ENCODE peak calls at places on chromosome 21, in nine cellular contexts. One of them, this sample, is unnamed.

GRCh38 chr21:30194701-30195299 is 21.1 kb downstream of the CLDN8 start:
- DNase-seq in GM12891: peak
- DNase-seq in stomach: no peak
- DNase-seq in Panc1: no peak
- DNase-seq in suprapubic skin: no peak
- DNase-seq in transverse colon: no peak
- DNase-seq in GM12892: no peak
- DNase-seq in GM12878: no peak
- DNase-seq in K562: peak
- DNase-seq in this sample: no peak

GRCh38 chr21:35100351-35100771 is 51.3 kb upstream of the RUNX1 start:
- DNase-seq in GM12892: no peak
- DNase-seq in GM12878: no peak
- DNase-seq in K562: peak
- DNase-seq in GM12891: no peak
- DNase-seq in Panc1: no peak
- DNase-seq in transverse colon: no peak
- DNase-seq in suprapubic skin: no peak
- DNase-seq in stomach: no peak
- DNase-seq in this sample: no peak

GRCh38 chr21:35147439-35147838 is 98.3 kb upstream of the RUNX1 start:
- DNase-seq in transverse colon: no peak
- DNase-seq in K562: no peak
- DNase-seq in GM12878: no peak
- DNase-seq in GM12892: no peak
- DNase-seq in suprapubic skin: no peak
- DNase-seq in GM12891: no peak
- DNase-seq in stomach: no peak
- DNase-seq in Panc1: no peak
- DNase-seq in this sample: no peak

GRCh38 chr21:41802185-41802584 is 35.3 kb upstream of the RIPK4 start:
- DNase-seq in K562: no peak
- DNase-seq in GM12892: no peak
- DNase-seq in GM12891: no peak
- DNase-seq in transverse colon: no peak
- DNase-seq in suprapubic skin: no peak
- DNase-seq in Panc1: no peak
- DNase-seq in stomach: no peak
- DNase-seq in GM12878: no peak
- DNase-seq in this sample: no peak

GRCh38 chr21:38591138-38591537 is 92.9 kb upstream of the ERG start:
- DNase-seq in GM12892: no peak
- DNase-seq in GM12878: no peak
- DNase-seq in K562: no peak
- DNase-seq in suprapubic skin: no peak
- DNase-seq in transverse colon: no peak
- DNase-seq in stomach: no peak
- DNase-seq in Panc1: no peak
- DNase-seq in GM12891: no peak
- DNase-seq in this sample: no peak

GRCh38 chr21:39696620-39697019 is 48.4 kb upstream of the IGSF5 start:
- DNase-seq in transverse colon: peak
- DNase-seq in Panc1: no peak
- DNase-seq in suprapubic skin: no peak
- DNase-seq in GM12878: no peak
- DNase-seq in K562: no peak
- DNase-seq in GM12891: no peak
- DNase-seq in GM12892: no peak
- DNase-seq in stomach: no peak
- DNase-seq in this sample: no peak

GRCh38 chr21:31873275-31873695 is 465 bp downstream of the HUNK start:
- DNase-seq in stomach: no peak
- DNase-seq in GM12878: no peak
- DNase-seq in GM12891: no peak
- DNase-seq in suprapubic skin: no peak
- DNase-seq in Panc1: no peak
- DNase-seq in GM12892: peak
- DNase-seq in K562: no peak
- DNase-seq in transverse colon: peak
- DNase-seq in this sample: no peak

GRCh38 chr21:23507501-23507900 is 2099.8 kb downstream of the MRPL39 start:
- DNase-seq in stomach: no peak
- DNase-seq in GM12891: no peak
- DNase-seq in K562: no peak
- DNase-seq in GM12892: no peak
- DNase-seq in GM12878: no peak
- DNase-seq in transverse colon: no peak
- DNase-seq in Panc1: no peak
- DNase-seq in suprapubic skin: no peak
- DNase-seq in this sample: no peak

GRCh38 chr21:27060190-27060589 is 93.3 kb upstream of the ADAMTS5 start:
- DNase-seq in GM12892: no peak
- DNase-seq in GM12878: no peak
- DNase-seq in stomach: no peak
- DNase-seq in GM12891: no peak
- DNase-seq in Panc1: no peak
- DNase-seq in K562: no peak
- DNase-seq in suprapubic skin: no peak
- DNase-seq in transverse colon: no peak
- DNase-seq in this sample: no peak

GRCh38 chr21:34890724-34891609 is 158.1 kb downstream of the RUNX1 start:
- DNase-seq in Panc1: no peak
- DNase-seq in GM12892: no peak
- DNase-seq in suprapubic skin: no peak
- DNase-seq in stomach: no peak
- DNase-seq in GM12891: no peak
- DNase-seq in GM12878: no peak
- DNase-seq in K562: no peak
- DNase-seq in transverse colon: peak
- DNase-seq in this sample: no peak

GRCh38 chr21:42906222-42906621 is 13.1 kb downstream of the NDUFV3 start:
- DNase-seq in GM12891: no peak
- DNase-seq in K562: no peak
- DNase-seq in transverse colon: no peak
- DNase-seq in Panc1: no peak
- DNase-seq in GM12878: no peak
- DNase-seq in suprapubic skin: no peak
- DNase-seq in GM12892: no peak
- DNase-seq in stomach: no peak
- DNase-seq in this sample: no peak

GRCh38 chr21:45386728-45387371 is 18.1 kb upstream of the COL18A1 start:
- DNase-seq in GM12891: no peak
- DNase-seq in GM12878: no peak
- DNase-seq in transverse colon: no peak
- DNase-seq in K562: no peak
- DNase-seq in GM12892: no peak
- DNase-seq in stomach: no peak
- DNase-seq in Panc1: no peak
- DNase-seq in suprapubic skin: no peak
- DNase-seq in this sample: no peak
- TF ChIP-seq POLR2AphosphoS5 in GM12891: no peak
- TF ChIP-seq POLR2AphosphoS5 in GM12878: no peak
- TF ChIP-seq POLR2AphosphoS5 in transverse colon: no peak
- TF ChIP-seq POLR2AphosphoS5 in K562: no peak
- TF ChIP-seq POLR2AphosphoS5 in GM12892: no peak
- TF ChIP-seq POLR2AphosphoS5 in stomach: no peak
- TF ChIP-seq POLR2AphosphoS5 in Panc1: no peak
- TF ChIP-seq POLR2AphosphoS5 in suprapubic skin: no peak
- TF ChIP-seq POLR2AphosphoS5 in this sample: no peak

GRCh38 chr21:14685568-14685967 is 139.5 kb upstream of the SAMSN1 start:
- DNase-seq in GM12891: no peak
- DNase-seq in K562: no peak
- DNase-seq in GM12892: no peak
- DNase-seq in suprapubic skin: no peak
- DNase-seq in stomach: no peak
- DNase-seq in transverse colon: no peak
- DNase-seq in GM12878: peak
- DNase-seq in Panc1: no peak
- DNase-seq in this sample: no peak
- TF ChIP-seq POLR2AphosphoS5 in GM12891: no peak
- TF ChIP-seq POLR2AphosphoS5 in K562: no peak
- TF ChIP-seq POLR2AphosphoS5 in GM12892: no peak
- TF ChIP-seq POLR2AphosphoS5 in suprapubic skin: no peak
- TF ChIP-seq POLR2AphosphoS5 in stomach: no peak
- TF ChIP-seq POLR2AphosphoS5 in transverse colon: no peak
- TF ChIP-seq POLR2AphosphoS5 in GM12878: no peak
- TF ChIP-seq POLR2AphosphoS5 in Panc1: no peak
- TF ChIP-seq POLR2AphosphoS5 in this sample: no peak

GRCh38 chr21:33844104-33844889 is 71.3 kb downstream of the ATP5PO start:
- DNase-seq in GM12878: no peak
- DNase-seq in GM12891: no peak
- DNase-seq in K562: no peak
- DNase-seq in suprapubic skin: peak
- DNase-seq in GM12892: no peak
- DNase-seq in stomach: no peak
- DNase-seq in transverse colon: no peak
- DNase-seq in Panc1: no peak
- DNase-seq in this sample: no peak
- TF ChIP-seq POLR2AphosphoS5 in GM12878: no peak
- TF ChIP-seq POLR2AphosphoS5 in GM12891: no peak
- TF ChIP-seq POLR2AphosphoS5 in K562: no peak
- TF ChIP-seq POLR2AphosphoS5 in suprapubic skin: no peak
- TF ChIP-seq POLR2AphosphoS5 in GM12892: no peak
- TF ChIP-seq POLR2AphosphoS5 in stomach: no peak
- TF ChIP-seq POLR2AphosphoS5 in transverse colon: no peak
- TF ChIP-seq POLR2AphosphoS5 in Panc1: no peak
- TF ChIP-seq POLR2AphosphoS5 in this sample: no peak

GRCh38 chr21:43985690-43986251 is 26.3 kb upstream of the TRAPPC10 start:
- DNase-seq in Panc1: no peak
- DNase-seq in GM12878: no peak
- DNase-seq in suprapubic skin: no peak
- DNase-seq in transverse colon: no peak
- DNase-seq in stomach: no peak
- DNase-seq in K562: peak
- DNase-seq in GM12892: no peak
- DNase-seq in GM12891: no peak
- DNase-seq in this sample: no peak
- TF ChIP-seq POLR2AphosphoS5 in Panc1: no peak
- TF ChIP-seq POLR2AphosphoS5 in GM12878: no peak
- TF ChIP-seq POLR2AphosphoS5 in suprapubic skin: no peak
- TF ChIP-seq POLR2AphosphoS5 in transverse colon: no peak
- TF ChIP-seq POLR2AphosphoS5 in stomach: no peak
- TF ChIP-seq POLR2AphosphoS5 in K562: no peak
- TF ChIP-seq POLR2AphosphoS5 in GM12892: no peak
- TF ChIP-seq POLR2AphosphoS5 in GM12891: no peak
- TF ChIP-seq POLR2AphosphoS5 in this sample: no peak

DNA sequence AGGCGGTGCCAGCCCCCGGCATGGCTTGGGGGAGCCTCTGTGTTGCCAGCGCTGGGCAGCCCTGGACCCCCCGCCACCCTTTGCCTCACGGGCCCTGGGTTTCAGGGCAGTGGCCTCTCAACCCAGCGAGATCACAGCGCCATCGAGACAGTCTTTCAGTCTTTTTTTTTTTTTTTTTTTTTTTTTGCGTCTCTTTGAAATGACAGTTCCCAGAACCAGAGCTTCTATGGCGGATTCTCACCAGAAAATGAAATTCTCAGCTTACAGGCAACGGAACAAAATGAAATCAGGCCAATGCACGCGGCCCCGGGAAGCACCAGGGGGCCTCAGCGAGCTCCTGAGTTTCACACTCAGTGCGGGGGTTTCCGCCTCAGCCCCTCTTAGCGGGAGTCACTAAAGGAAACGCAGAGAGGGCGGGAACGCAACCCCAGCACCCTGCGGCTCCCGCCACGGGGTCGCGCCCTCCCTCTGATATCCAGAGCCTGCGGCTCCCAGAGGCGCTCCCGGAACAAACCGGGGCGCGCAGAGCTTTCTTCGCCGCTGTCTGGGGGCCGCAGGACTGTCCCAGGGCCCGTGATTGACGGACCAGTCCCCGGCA is 8.0 kb upstream of the COL6A1 start:
- DNase-seq in transverse colon: peak
- DNase-seq in K562: peak
- DNase-seq in Panc1: no peak
- DNase-seq in stomach: peak
- DNase-seq in GM12892: peak
- DNase-seq in suprapubic skin: peak
- DNase-seq in GM12878: no peak
- DNase-seq in GM12891: peak
- DNase-seq in this sample: peak
- TF ChIP-seq POLR2AphosphoS5 in transverse colon: peak
- TF ChIP-seq POLR2AphosphoS5 in K562: no peak
- TF ChIP-seq POLR2AphosphoS5 in Panc1: no peak
- TF ChIP-seq POLR2AphosphoS5 in stomach: no peak
- TF ChIP-seq POLR2AphosphoS5 in GM12892: no peak
- TF ChIP-seq POLR2AphosphoS5 in suprapubic skin: peak
- TF ChIP-seq POLR2AphosphoS5 in GM12878: no peak
- TF ChIP-seq POLR2AphosphoS5 in GM12891: no peak
- TF ChIP-seq POLR2AphosphoS5 in this sample: no peak

GRCh38 chr21:28742527-28742926 is 250.2 kb downstream of the LTN1 start:
- DNase-seq in GM12892: no peak
- DNase-seq in GM12891: no peak
- DNase-seq in GM12878: no peak
- DNase-seq in Panc1: no peak
- DNase-seq in transverse colon: no peak
- DNase-seq in K562: no peak
- DNase-seq in suprapubic skin: no peak
- DNase-seq in stomach: no peak
- DNase-seq in this sample: no peak
- TF ChIP-seq POLR2AphosphoS5 in GM12892: no peak
- TF ChIP-seq POLR2AphosphoS5 in GM12891: no peak
- TF ChIP-seq POLR2AphosphoS5 in GM12878: no peak
- TF ChIP-seq POLR2AphosphoS5 in Panc1: no peak
- TF ChIP-seq POLR2AphosphoS5 in transverse colon: no peak
- TF ChIP-seq POLR2AphosphoS5 in K562: no peak
- TF ChIP-seq POLR2AphosphoS5 in suprapubic skin: no peak
- TF ChIP-seq POLR2AphosphoS5 in stomach: no peak
- TF ChIP-seq POLR2AphosphoS5 in this sample: no peak